ENCODE peak calls at places on chromosome 4, in four cellular contexts. T is H9, Z is H1, F is IMR-90. G is an unnamed sample.

GRCh38 chr4:140152760-140153418 is 1.1 kb downstream of the MAML3 start:
- DNase-seq in T (peak; percentile 50), Z (peak; percentile 75), F (peak; percentile 44), G (peak; percentile 70)

GRCh38 chr4:75169020-75169814 is 236.3 kb downstream of the PARM1 start:
- DNase-seq in T (no peak), Z (no peak), F (no peak), G (no peak)

GRCh38 chr4:170716868-170717267 is 627.1 kb upstream of the AADAT start:
- DNase-seq in T (no peak), Z (no peak), F (no peak), G (peak; percentile 16)

GRCh38 chr4:78592104-78592783 is 40.7 kb downstream of the ANXA3 start:
- DNase-seq in T (no peak), Z (no peak), F (no peak), G (peak; percentile 32)

GRCh38 chr4:5448286-5448685 is 260.1 kb downstream of the EVC2 start:
- DNase-seq in T (no peak), Z (no peak), F (no peak), G (no peak)

GRCh38 chr4:84028340-84028739 is 470.8 kb downstream of the NKX6-1 start:
- DNase-seq in T (peak; percentile 43), Z (no peak), F (no peak), G (peak; percentile 45)

GRCh38 chr4:51843309-51844156 is 580 bp downstream of the DCUN1D4 start:
- DNase-seq in T (no peak), Z (no peak), F (peak; percentile 56), G (peak; percentile 73)

GRCh38 chr4:26015133-26015651 is 101.2 kb downstream of the SMIM20 start:
- DNase-seq in T (no peak), Z (no peak), F (peak; percentile 97), G (peak; percentile 79)

GRCh38 chr4:53361451-53361850 is 4.4 kb downstream of the SCFD2 start:
- DNase-seq in T (no peak), Z (no peak), F (peak; percentile 32), G (no peak)

GRCh38 chr4:52106142-52106541 is 55.0 kb downstream of the SPATA18 start:
- DNase-seq in T (no peak), Z (no peak), F (no peak), G (no peak)

GRCh38 chr4:184636144-184636543 is 13.1 kb downstream of the CASP3 start:
- DNase-seq in T (no peak), Z (no peak), F (no peak), G (no peak)

GRCh38 chr4:3851881-3852280 is 85.7 kb downstream of the ADRA2C start:
- DNase-seq in T (no peak), Z (no peak), F (no peak), G (no peak)

GRCh38 chr4:83535945-83536648 is at the start of gene GPAT3:
- DNase-seq in T (peak; percentile 69), Z (peak; percentile 77), F (peak; percentile 45), G (peak; percentile 71)

GRCh38 chr4:136750898-136751297 is 781.4 kb downstream of the PCDH18 start:
- DNase-seq in T (no peak), Z (no peak), F (peak; percentile 60), G (no peak)

GRCh38 chr4:38062088-38062893 is 102.1 kb downstream of the PTTG2 start:
- DNase-seq in T (peak; percentile 65), Z (peak; percentile 84), F (peak; percentile 79), G (peak; percentile 80)

GRCh38 chr4:30714408-30715031 is 5.6 kb upstream of the PCDH7 start:
- DNase-seq in T (peak; percentile 55), Z (peak; percentile 53), F (peak; percentile 59), G (peak; percentile 83)

GRCh38 chr4:125322363-125322730 is 7.6 kb downstream of the FAT4 start:
- DNase-seq in T (no peak), Z (no peak), F (peak; percentile 35), G (no peak)

GRCh38 chr4:185096032-185096653 is 46.9 kb upstream of the SLC25A4 start:
- DNase-seq in T (no peak), Z (no peak), F (peak; percentile 31), G (peak; percentile 50)

GRCh38 chr4:41670982-41671381 is 77.5 kb downstream of the PHOX2B start:
- DNase-seq in T (no peak), Z (no peak), F (no peak), G (no peak)

GRCh38 chr4:59904331-59904730 is 1295.8 kb upstream of the ADGRL3 start:
- DNase-seq in T (no peak), Z (no peak), F (no peak), G (peak; percentile 67)

GRCh38 chr4:154349829-154350228 is 141.8 kb downstream of the DCHS2 start:
- DNase-seq in T (no peak), Z (no peak), F (no peak), G (peak; percentile 54)

DNA sequence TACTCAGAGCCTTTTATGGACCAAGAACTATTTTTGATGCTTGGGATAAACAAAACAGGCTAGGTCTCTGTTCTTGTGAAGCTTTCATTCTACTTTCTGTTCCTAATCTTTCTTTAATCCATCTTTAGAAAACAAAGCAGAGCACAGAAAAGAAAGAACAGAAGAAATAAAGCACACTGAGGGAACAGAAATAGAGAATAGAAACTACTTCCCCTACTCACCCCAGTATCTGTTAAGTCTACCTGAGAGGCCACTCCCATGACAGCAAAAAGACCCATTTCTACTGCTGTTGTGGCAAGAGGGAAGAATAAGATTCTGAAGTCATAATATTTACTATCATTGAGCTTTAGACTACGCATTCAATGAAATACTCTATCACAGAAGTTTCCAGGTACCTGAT is 9.2 kb downstream of the RFC1 start:
- DNase-seq in T (no peak), Z (no peak), F (no peak), G (no peak)
- H3K56ac ChIP-seq in T (no peak overlapping the region), Z (no peak overlapping the region), F (no peak overlapping the region), G (no peak overlapping the region)

DNA sequence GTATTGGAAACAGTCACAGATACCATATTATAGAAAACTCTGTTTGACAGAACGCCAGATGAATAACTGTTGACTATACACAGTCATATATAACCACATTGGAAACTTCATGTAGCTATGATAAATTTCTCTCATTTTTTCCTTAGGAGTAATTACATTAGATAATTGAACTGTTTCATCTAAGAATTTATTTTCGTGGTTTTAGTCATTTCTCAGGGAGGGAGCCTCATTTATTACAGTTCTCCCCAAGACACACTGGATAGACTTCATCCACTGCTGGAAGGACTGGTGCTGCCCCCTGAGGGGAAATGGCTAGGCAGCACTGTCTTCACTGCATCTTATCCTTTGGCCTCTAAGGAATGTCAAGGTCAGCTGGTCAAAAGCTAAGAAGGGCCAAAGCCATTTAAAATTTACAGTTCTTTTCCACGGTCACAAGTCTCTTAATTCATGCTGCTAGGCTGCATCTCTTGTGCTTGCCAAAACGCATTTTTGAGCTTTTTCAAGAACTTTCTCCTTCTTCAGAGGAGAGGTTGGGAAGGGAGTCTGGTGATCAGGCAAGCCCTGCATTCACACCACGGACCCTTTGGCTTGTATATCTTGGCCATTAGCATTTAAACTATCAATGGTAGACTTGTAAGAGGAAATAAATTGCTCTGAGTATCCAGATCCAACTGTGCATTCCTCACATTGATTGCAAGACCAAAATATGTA is 145.1 kb downstream of the CBR4 start:
- DNase-seq in T (peak; percentile 57), Z (no peak), F (peak; percentile 67), G (peak; percentile 80)
- H3K56ac ChIP-seq in T (no peak overlapping the region), Z (no peak overlapping the region), F (peak overlapping the region; percentile 7), G (no peak overlapping the region)

GRCh38 chr4:10605746-10606482 is 78.7 kb downstream of the CLNK start:
- DNase-seq in T (no peak), Z (no peak), F (peak; percentile 85), G (no peak)

GRCh38 chr4:10607206-10607605 is 77.4 kb downstream of the CLNK start:
- DNase-seq in T (no peak), Z (no peak), F (no peak), G (peak; percentile 66)

GRCh38 chr4:10611673-10612072 is 72.9 kb downstream of the CLNK start:
- DNase-seq in T (no peak), Z (no peak), F (peak; percentile 92), G (peak; percentile 92)

GRCh38 chr4:10606483-10607155 is 77.9 kb downstream of the CLNK start:
- DNase-seq in T (no peak), Z (no peak), F (peak; percentile 49), G (no peak)

DNA sequence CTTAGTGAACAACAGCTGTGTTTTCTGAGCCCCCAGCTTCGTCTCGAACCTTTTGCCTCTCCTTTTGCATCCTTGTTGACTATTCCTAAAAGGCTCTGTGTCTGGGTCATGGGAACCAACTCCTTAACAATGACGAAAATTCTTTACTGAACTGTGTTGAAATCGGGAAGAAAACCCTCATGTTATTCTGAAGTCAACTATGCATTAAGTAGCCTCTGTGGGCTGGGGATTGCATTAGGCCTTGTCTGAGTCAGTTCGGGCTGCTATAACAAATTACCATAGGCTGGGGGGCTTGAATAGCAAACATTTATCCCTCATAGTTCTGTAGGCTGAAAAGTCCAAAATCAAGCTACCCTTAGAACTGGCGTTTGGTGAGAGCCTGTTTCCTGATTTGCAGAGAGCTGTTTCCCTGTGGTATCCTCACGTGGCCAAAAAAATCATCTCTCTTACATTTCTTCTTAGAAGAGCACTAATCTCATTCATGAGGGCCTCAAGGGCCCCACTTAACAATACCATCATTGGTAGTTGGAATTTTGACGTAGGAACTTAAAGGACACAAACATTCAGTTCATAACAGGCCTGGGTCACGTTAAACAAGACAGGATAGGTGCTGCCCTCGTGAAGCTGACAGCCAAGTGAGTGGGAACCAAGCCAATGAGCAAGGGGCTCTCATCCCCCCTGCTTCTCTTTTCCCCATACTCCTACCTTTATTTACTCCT is 75.9 kb downstream of the CLNK start:
- DNase-seq in T (no peak), Z (no peak), F (peak; percentile 18), G (no peak)
- H3K56ac ChIP-seq in T (no peak overlapping the region), Z (no peak overlapping the region), F (no peak overlapping the region), G (no peak overlapping the region)

DNA sequence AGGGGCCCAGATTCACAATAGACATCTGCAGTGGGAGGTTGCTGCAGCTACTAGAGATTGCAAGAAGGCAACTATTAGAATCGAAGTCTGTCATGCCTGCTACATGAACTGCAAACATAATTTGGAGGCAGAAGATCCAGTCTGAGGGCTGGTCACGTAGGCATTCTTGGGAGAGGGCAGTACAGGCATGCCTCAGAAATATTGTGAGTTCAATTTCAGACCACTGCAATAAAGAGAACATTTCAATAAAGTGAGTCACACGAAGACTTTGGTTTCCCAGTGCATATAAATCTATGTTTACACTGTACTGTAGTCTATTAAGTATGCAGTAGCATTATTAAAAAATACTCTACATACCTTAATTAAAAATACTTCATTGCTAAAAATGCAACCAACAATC is 585.8 kb upstream of the FAT1 start:
- DNase-seq in T (no peak), Z (no peak), F (peak; percentile 69), G (no peak)
- H3K56ac ChIP-seq in T (no peak overlapping the region), Z (no peak overlapping the region), F (peak overlapping the region; percentile 5), G (no peak overlapping the region)

GRCh38 chr4:99359480-99360204 is 7.1 kb upstream of the ADH1C start:
- DNase-seq in T (no peak), Z (no peak), F (no peak), G (no peak)
- H3K56ac ChIP-seq in T (no peak overlapping the region), Z (no peak overlapping the region), F (no peak overlapping the region), G (no peak overlapping the region)